ENCODE peak calls at places on chromosomes 16 and 17, in seven cellular contexts. One of them, this sample, is unnamed.

GRCh38 chr17:37774508-37774907 is 29.6 kb upstream of the HNF1B start:
- DNase-seq in H9: no peak
- DNase-seq in IMR-90: no peak
- DNase-seq in mesenchymal stem cell: no peak
- DNase-seq in neuronal stem cell: no peak
- DNase-seq in trophoblast cell: no peak
- DNase-seq in H1: no peak
- DNase-seq in this sample: no peak

GRCh38 chr17:51585514-51586104 is 325.3 kb downstream of the UTP18 start:
- DNase-seq in H9: peak
- DNase-seq in IMR-90: no peak
- DNase-seq in mesenchymal stem cell: no peak
- DNase-seq in neuronal stem cell: peak
- DNase-seq in trophoblast cell: no peak
- DNase-seq in H1: peak
- DNase-seq in this sample: peak

GRCh38 chr17:59893617-59894100 is 738 bp downstream of the RPS6KB1 start:
- DNase-seq in H9: no peak
- DNase-seq in IMR-90: peak
- DNase-seq in mesenchymal stem cell: peak
- DNase-seq in neuronal stem cell: peak
- DNase-seq in trophoblast cell: no peak
- DNase-seq in H1: no peak
- DNase-seq in this sample: peak

GRCh38 chr16:11411059-11411550 is 65.8 kb downstream of the RMI2 start:
- DNase-seq in H9: no peak
- DNase-seq in IMR-90: no peak
- DNase-seq in mesenchymal stem cell: no peak
- DNase-seq in neuronal stem cell: no peak
- DNase-seq in trophoblast cell: no peak
- DNase-seq in H1: no peak
- DNase-seq in this sample: no peak

GRCh38 chr16:10622036-10622921 is 41.9 kb upstream of the EMP2 start:
- DNase-seq in H9: peak
- DNase-seq in IMR-90: no peak
- DNase-seq in mesenchymal stem cell: no peak
- DNase-seq in neuronal stem cell: no peak
- DNase-seq in trophoblast cell: peak
- DNase-seq in H1: no peak
- DNase-seq in this sample: peak

GRCh38 chr16:66261826-66262225 is 104.7 kb upstream of the CDH5 start:
- DNase-seq in H9: no peak
- DNase-seq in IMR-90: no peak
- DNase-seq in mesenchymal stem cell: no peak
- DNase-seq in neuronal stem cell: no peak
- DNase-seq in trophoblast cell: no peak
- DNase-seq in H1: no peak
- DNase-seq in this sample: no peak

GRCh38 chr16:8453359-8453758 is 137.0 kb downstream of the TMEM114 start:
- DNase-seq in H9: no peak
- DNase-seq in IMR-90: no peak
- DNase-seq in mesenchymal stem cell: no peak
- DNase-seq in neuronal stem cell: no peak
- DNase-seq in trophoblast cell: no peak
- DNase-seq in H1: no peak
- DNase-seq in this sample: no peak

GRCh38 chr16:74321356-74321755 is 24.7 kb downstream of the PSMD7 start:
- DNase-seq in H9: no peak
- DNase-seq in IMR-90: no peak
- DNase-seq in mesenchymal stem cell: no peak
- DNase-seq in neuronal stem cell: no peak
- DNase-seq in trophoblast cell: no peak
- DNase-seq in H1: no peak
- DNase-seq in this sample: no peak

GRCh38 chr17:21288581-21289017 is 4.1 kb downstream of the MAP2K3 start:
- DNase-seq in H9: no peak
- DNase-seq in IMR-90: no peak
- DNase-seq in mesenchymal stem cell: peak
- DNase-seq in neuronal stem cell: no peak
- DNase-seq in trophoblast cell: no peak
- DNase-seq in H1: no peak
- DNase-seq in this sample: no peak

GRCh38 chr16:66885491-66885890 is 5.2 kb downstream of the PDP2 start:
- DNase-seq in H9: no peak
- DNase-seq in IMR-90: no peak
- DNase-seq in mesenchymal stem cell: no peak
- DNase-seq in neuronal stem cell: no peak
- DNase-seq in trophoblast cell: no peak
- DNase-seq in H1: no peak
- DNase-seq in this sample: no peak

GRCh38 chr16:66152841-66153525 is 213.5 kb upstream of the CDH5 start:
- DNase-seq in H9: no peak
- DNase-seq in IMR-90: peak
- DNase-seq in mesenchymal stem cell: peak
- DNase-seq in neuronal stem cell: no peak
- DNase-seq in trophoblast cell: no peak
- DNase-seq in H1: no peak
- DNase-seq in this sample: no peak

GRCh38 chr16:12901597-12902436 is at the start of gene SHISA9:
- DNase-seq in H9: no peak
- DNase-seq in IMR-90: no peak
- DNase-seq in mesenchymal stem cell: no peak
- DNase-seq in neuronal stem cell: peak
- DNase-seq in trophoblast cell: no peak
- DNase-seq in H1: peak
- DNase-seq in this sample: peak

GRCh38 chr17:57086069-57086930 is 1.3 kb downstream of the AKAP1 start:
- DNase-seq in H9: peak
- DNase-seq in IMR-90: peak
- DNase-seq in mesenchymal stem cell: peak
- DNase-seq in neuronal stem cell: peak
- DNase-seq in trophoblast cell: peak
- DNase-seq in H1: peak
- DNase-seq in this sample: peak

GRCh38 chr17:37650419-37651003 is 7.3 kb upstream of the DDX52 start:
- DNase-seq in H9: peak
- DNase-seq in IMR-90: peak
- DNase-seq in mesenchymal stem cell: peak
- DNase-seq in neuronal stem cell: peak
- DNase-seq in trophoblast cell: peak
- DNase-seq in H1: no peak
- DNase-seq in this sample: peak

GRCh38 chr17:27608330-27609230 is 22.4 kb upstream of the LGALS9 start:
- DNase-seq in H9: no peak
- DNase-seq in IMR-90: no peak
- DNase-seq in mesenchymal stem cell: peak
- DNase-seq in neuronal stem cell: no peak
- DNase-seq in trophoblast cell: no peak
- DNase-seq in H1: no peak
- DNase-seq in this sample: no peak

GRCh38 chr16:86848821-86849220 is 270.5 kb downstream of the FOXL1 start:
- DNase-seq in H9: no peak
- DNase-seq in IMR-90: peak
- DNase-seq in mesenchymal stem cell: no peak
- DNase-seq in neuronal stem cell: no peak
- DNase-seq in trophoblast cell: no peak
- DNase-seq in H1: no peak
- DNase-seq in this sample: no peak

GRCh38 chr16:89873109-89873821 is at the start of gene TCF25:
- DNase-seq in H9: peak
- DNase-seq in IMR-90: peak
- DNase-seq in mesenchymal stem cell: peak
- DNase-seq in neuronal stem cell: peak
- DNase-seq in trophoblast cell: peak
- DNase-seq in H1: peak
- DNase-seq in this sample: peak

GRCh38 chr17:49241040-49241439 is 10.5 kb upstream of the PHOSPHO1 start:
- DNase-seq in H9: no peak
- DNase-seq in IMR-90: no peak
- DNase-seq in mesenchymal stem cell: no peak
- DNase-seq in neuronal stem cell: no peak
- DNase-seq in trophoblast cell: no peak
- DNase-seq in H1: no peak
- DNase-seq in this sample: no peak

GRCh38 chr17:48002208-48002919 is 31.5 kb downstream of the CDK5RAP3 start:
- DNase-seq in H9: no peak
- DNase-seq in IMR-90: peak
- DNase-seq in mesenchymal stem cell: peak
- DNase-seq in neuronal stem cell: no peak
- DNase-seq in trophoblast cell: no peak
- DNase-seq in H1: no peak
- DNase-seq in this sample: peak

GRCh38 chr17:72392056-72393010 is 271.5 kb downstream of the SOX9 start:
- DNase-seq in H9: no peak
- DNase-seq in IMR-90: peak
- DNase-seq in mesenchymal stem cell: peak
- DNase-seq in neuronal stem cell: no peak
- DNase-seq in trophoblast cell: no peak
- DNase-seq in H1: no peak
- DNase-seq in this sample: no peak

GRCh38 chr16:57349212-57350031 is 9.2 kb upstream of the CCL22 start:
- DNase-seq in H9: no peak
- DNase-seq in IMR-90: no peak
- DNase-seq in mesenchymal stem cell: no peak
- DNase-seq in neuronal stem cell: no peak
- DNase-seq in trophoblast cell: no peak
- DNase-seq in H1: no peak
- DNase-seq in this sample: no peak

GRCh38 chr17:73138541-73139138 is 26.2 kb upstream of the SSTR2 start:
- DNase-seq in H9: no peak
- DNase-seq in IMR-90: no peak
- DNase-seq in mesenchymal stem cell: no peak
- DNase-seq in neuronal stem cell: no peak
- DNase-seq in trophoblast cell: no peak
- DNase-seq in H1: no peak
- DNase-seq in this sample: no peak

DNA sequence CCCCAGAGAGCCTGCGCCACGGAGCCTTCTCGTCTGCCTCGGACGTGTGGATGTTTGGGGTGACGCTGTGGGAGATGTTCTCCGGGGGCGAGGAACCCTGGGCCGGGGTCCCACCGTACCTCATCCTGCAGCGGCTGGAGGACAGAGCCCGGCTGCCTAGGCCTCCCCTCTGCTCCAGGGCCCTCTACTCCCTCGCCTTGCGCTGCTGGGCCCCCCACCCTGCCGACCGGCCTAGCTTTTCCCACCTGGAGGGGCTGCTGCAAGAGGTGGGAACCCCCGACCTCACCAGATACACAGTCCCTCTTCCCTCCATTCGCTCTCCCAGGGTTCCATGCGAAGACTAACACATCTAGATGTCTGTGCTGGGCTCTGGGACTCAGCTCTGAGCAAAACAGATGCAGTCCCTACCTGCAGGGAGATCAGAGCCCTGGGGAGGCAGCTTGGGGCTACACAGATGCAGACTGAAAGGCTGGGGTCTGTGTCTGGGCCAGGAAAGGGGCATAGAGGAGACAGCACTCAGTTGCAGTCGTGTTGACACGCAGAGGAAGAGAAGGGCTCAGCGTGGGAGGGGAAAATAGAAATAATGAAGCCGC is 3.7 kb downstream of the TNK1 start:
- DNase-seq in H9: no peak
- DNase-seq in IMR-90: no peak
- DNase-seq in mesenchymal stem cell: no peak
- DNase-seq in neuronal stem cell: no peak
- DNase-seq in trophoblast cell: no peak
- DNase-seq in H1: no peak
- DNase-seq in this sample: peak
- H2BK5ac ChIP-seq in H9: no peak
- H2BK5ac ChIP-seq in IMR-90: no peak
- H2BK5ac ChIP-seq in mesenchymal stem cell: no peak
- H2BK5ac ChIP-seq in neuronal stem cell: no peak
- H2BK5ac ChIP-seq in trophoblast cell: no peak
- H2BK5ac ChIP-seq in H1: no peak
- H2BK5ac ChIP-seq in this sample: no peak

DNA sequence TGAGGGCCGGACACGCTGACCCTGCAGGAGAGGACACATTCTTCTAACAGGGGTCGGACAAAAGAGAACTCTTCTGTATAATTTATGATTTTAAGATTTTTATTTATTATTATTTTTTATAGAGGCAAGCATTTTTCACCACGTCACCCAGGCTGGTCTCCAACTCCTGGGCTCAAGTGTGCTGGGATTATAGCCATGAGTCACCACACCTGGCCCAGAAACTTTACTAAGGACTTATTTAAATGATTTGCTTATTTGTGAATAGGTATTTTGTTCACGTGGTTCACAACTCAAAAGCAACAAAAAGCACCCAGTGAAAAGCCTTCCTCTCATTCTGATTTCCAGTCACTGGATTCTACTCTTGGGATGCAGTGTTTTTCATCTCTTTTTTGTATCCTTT is 2.3 kb upstream of the SERPINF1 start:
- DNase-seq in H9: no peak
- DNase-seq in IMR-90: no peak
- DNase-seq in mesenchymal stem cell: no peak
- DNase-seq in neuronal stem cell: no peak
- DNase-seq in trophoblast cell: no peak
- DNase-seq in H1: no peak
- DNase-seq in this sample: no peak
- H4K8ac ChIP-seq in H9: no peak
- H4K8ac ChIP-seq in IMR-90: no peak
- H4K8ac ChIP-seq in mesenchymal stem cell: no peak
- H4K8ac ChIP-seq in neuronal stem cell: no peak
- H4K8ac ChIP-seq in trophoblast cell: no peak
- H4K8ac ChIP-seq in H1: no peak
- H4K8ac ChIP-seq in this sample: no peak

DNA sequence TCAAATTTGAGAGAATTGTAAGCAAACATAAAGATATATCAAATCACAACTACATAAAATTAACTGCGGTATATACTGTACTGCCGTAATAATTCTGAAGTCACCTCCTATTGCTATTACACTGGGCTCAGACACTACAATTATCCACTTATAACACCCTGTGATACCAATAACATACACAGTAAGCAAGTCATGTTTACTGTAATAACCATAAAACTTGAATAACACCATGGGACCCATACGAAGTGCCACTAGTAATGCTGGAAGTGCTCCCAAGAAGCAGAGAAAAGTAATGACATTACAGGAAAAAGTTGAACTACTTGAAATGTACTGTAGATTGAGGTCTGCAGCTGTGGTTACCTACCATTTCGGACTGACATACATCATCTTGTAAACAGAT is 24.0 kb downstream of the CMC2 start:
- DNase-seq in H9: no peak
- DNase-seq in IMR-90: no peak
- DNase-seq in mesenchymal stem cell: no peak
- DNase-seq in neuronal stem cell: no peak
- DNase-seq in trophoblast cell: no peak
- DNase-seq in H1: no peak
- DNase-seq in this sample: no peak
- H2BK5ac ChIP-seq in H9: no peak
- H2BK5ac ChIP-seq in IMR-90: no peak
- H2BK5ac ChIP-seq in mesenchymal stem cell: no peak
- H2BK5ac ChIP-seq in neuronal stem cell: no peak
- H2BK5ac ChIP-seq in trophoblast cell: no peak
- H2BK5ac ChIP-seq in H1: no peak
- H2BK5ac ChIP-seq in this sample: no peak

DNA sequence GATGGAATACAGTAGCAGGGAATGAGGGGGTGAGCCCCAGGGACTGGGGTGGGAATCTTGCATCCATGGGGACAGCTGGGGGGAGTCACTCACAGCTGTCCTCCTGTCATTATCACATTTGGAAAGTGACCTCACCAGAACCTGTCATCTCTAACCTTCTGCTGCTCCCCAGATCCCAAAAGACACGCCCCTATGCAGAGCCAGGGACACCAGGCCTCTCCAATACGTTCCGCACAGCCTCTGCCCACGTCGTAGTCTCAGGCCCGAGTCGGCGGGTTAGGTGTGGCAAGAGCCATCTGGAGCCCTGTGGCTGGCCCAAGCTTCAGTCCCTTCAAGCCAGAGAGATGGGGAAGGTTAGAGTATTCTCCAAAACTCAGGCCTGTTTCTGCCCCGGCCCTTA is 214.3 kb downstream of the ENGASE start:
- DNase-seq in H9: no peak
- DNase-seq in IMR-90: no peak
- DNase-seq in mesenchymal stem cell: no peak
- DNase-seq in neuronal stem cell: no peak
- DNase-seq in trophoblast cell: no peak
- DNase-seq in H1: no peak
- DNase-seq in this sample: no peak
- H4K8ac ChIP-seq in H9: no peak
- H4K8ac ChIP-seq in IMR-90: no peak
- H4K8ac ChIP-seq in mesenchymal stem cell: no peak
- H4K8ac ChIP-seq in neuronal stem cell: no peak
- H4K8ac ChIP-seq in trophoblast cell: no peak
- H4K8ac ChIP-seq in H1: no peak
- H4K8ac ChIP-seq in this sample: no peak